ENCODE peak calls at places on chromosome 13, in four cellular contexts. E is type B pancreatic cell, T is GM23338, B is fibroblast of mammary gland. P is an unnamed sample.

GRCh38 chr13:50389726-50390125 is 374.5 kb downstream of the KCNRG start:
- DNase-seq in T (no peak), B (no peak), E (no peak), P (no peak)

GRCh38 chr13:52711277-52711676 is 28.3 kb downstream of the CNMD start:
- DNase-seq in E (no peak), T (peak), B (no peak), P (no peak)

GRCh38 chr13:100855151-100855550 is 180.6 kb upstream of the TMTC4 start:
- DNase-seq in T (no peak), E (no peak), B (no peak), P (no peak)

GRCh38 chr13:70568571-70568970 is 460.3 kb upstream of the KLHL1 start:
- DNase-seq in T (peak), B (peak), E (no peak), P (no peak)

GRCh38 chr13:108200781-108201398 is 14.4 kb downstream of the LIG4 start:
- DNase-seq in E (no peak), B (peak), T (no peak), P (no peak)

GRCh38 chr13:24225062-24225461 is 64.5 kb downstream of the SPATA13 start:
- DNase-seq in B (no peak), E (no peak), T (no peak), P (no peak)

GRCh38 chr13:37226966-37227365 is 121.5 kb upstream of the CSNK1A1L start:
- DNase-seq in E (no peak), B (peak), T (no peak), P (no peak)

GRCh38 chr13:48559638-48560320 is 26.9 kb upstream of the RCBTB2 start:
- DNase-seq in B (peak), T (no peak), E (no peak), P (no peak)

GRCh38 chr13:27007166-27007565 is 164.4 kb downstream of the USP12 start:
- DNase-seq in E (no peak), B (no peak), T (peak), P (peak)

GRCh38 chr13:43445651-43446050 is 341.1 kb downstream of the ENOX1 start:
- DNase-seq in B (no peak), E (no peak), T (no peak), P (no peak)

GRCh38 chr13:40589285-40590109 is 76.9 kb downstream of the FOXO1 start:
- DNase-seq in T (no peak), E (no peak), B (peak), P (no peak)

GRCh38 chr13:28529836-28530235 is 34.9 kb upstream of the FLT1 start:
- DNase-seq in T (no peak), B (peak), E (no peak), P (no peak)

GRCh38 chr13:40187324-40187795 is 479.1 kb downstream of the FOXO1 start:
- DNase-seq in T (peak), E (no peak), B (no peak), P (no peak)

GRCh38 chr13:71770710-71771109 is 96.3 kb downstream of the DACH1 start:
- DNase-seq in E (no peak), T (no peak), B (no peak), P (no peak)

GRCh38 chr13:104571161-104571889 is 1505.1 kb upstream of the SLC10A2 start:
- DNase-seq in B (peak), E (no peak), T (peak), P (peak)

GRCh38 chr13:113458218-113459065 is 5.2 kb upstream of the ADPRHL1 start:
- DNase-seq in E (no peak), B (peak), T (peak), P (peak)
- TF ChIP-seq CTCF in E (peak), B (peak), T (peak), P (peak)

DNA sequence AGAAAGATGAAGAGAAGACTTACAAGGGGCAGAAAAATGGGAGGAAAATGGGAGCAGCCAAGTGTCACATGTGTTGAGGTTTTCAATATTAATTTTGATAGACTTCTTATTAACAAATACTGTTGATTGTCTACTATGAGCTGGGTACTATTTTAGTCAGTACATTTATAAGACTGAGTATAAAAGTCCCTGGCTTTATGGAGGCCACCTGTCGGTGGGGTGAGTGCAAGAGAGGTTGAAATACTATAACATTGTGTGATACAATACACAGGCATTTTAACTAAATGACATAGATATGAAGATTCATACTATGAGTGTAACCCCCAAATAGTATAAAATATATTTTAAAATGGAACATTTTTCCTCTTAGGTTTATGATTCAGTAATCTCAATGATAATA is 29.9 kb downstream of the SLC10A2 start:
- DNase-seq in B (no peak), E (no peak), T (no peak), P (no peak)
- TF ChIP-seq CTCF in B (no peak), E (no peak), T (no peak), P (no peak)

DNA sequence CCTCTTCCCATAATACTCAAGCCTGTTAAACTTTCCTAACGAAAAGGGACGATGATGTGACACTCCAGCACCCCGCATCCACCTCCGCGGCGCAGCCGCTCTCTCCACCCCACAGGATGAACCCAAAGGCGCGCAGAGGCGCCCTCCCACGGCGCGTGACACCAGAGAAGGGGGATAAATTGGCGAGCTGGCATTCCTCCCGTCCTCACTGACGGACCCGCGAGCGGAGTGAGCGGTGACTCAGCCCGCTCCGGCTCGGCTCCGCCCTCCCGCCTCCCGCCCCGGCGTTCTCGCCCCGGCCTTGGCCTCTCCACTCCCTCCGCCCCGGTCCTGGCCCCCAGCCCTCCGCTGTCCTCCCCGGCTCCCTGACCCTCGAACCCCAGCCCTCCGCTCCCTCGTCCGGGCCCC is 590 bp downstream of the TUBGCP3 start:
- DNase-seq in T (peak), B (peak), E (peak), P (peak)
- TF ChIP-seq CTCF in T (no peak), B (no peak), E (no peak), P (no peak)

GRCh38 chr13:31172535-31172934 is 10.8 kb upstream of the HSPH1 start:
- DNase-seq in E (no peak), T (no peak), B (peak), P (no peak)

GRCh38 chr13:31179241-31179640 is 17.5 kb upstream of the HSPH1 start:
- DNase-seq in E (no peak), T (no peak), B (no peak), P (no peak)

GRCh38 chr13:31179754-31180153 is 18.1 kb upstream of the HSPH1 start:
- DNase-seq in E (no peak), T (no peak), B (no peak), P (no peak)

GRCh38 chr13:31174018-31174417 is 12.3 kb upstream of the HSPH1 start:
- DNase-seq in T (no peak), B (peak), E (no peak), P (no peak)

GRCh38 chr13:31175847-31176536 is 14.3 kb upstream of the HSPH1 start:
- DNase-seq in E (no peak), B (peak), T (no peak), P (no peak)
- TF ChIP-seq CTCF in E (no peak), B (no peak), T (no peak), P (no peak)

GRCh38 chr13:97640236-97640635 is 206.3 kb downstream of the RAP2A start:
- DNase-seq in E (no peak), B (no peak), T (no peak), P (no peak)
- TF ChIP-seq CTCF in E (no peak), B (no peak), T (no peak), P (no peak)

GRCh38 chr13:110944121-110944967 is 29.5 kb upstream of the ANKRD10 start:
- DNase-seq in B (peak), E (no peak), T (peak), P (no peak)
- TF ChIP-seq CTCF in B (peak), E (peak), T (peak), P (peak)

GRCh38 chr13:75687145-75687763 is 51.1 kb downstream of the LMO7 start:
- DNase-seq in B (peak), E (no peak), T (peak), P (no peak)
- TF ChIP-seq CTCF in B (peak), E (peak), T (peak), P (peak)

DNA sequence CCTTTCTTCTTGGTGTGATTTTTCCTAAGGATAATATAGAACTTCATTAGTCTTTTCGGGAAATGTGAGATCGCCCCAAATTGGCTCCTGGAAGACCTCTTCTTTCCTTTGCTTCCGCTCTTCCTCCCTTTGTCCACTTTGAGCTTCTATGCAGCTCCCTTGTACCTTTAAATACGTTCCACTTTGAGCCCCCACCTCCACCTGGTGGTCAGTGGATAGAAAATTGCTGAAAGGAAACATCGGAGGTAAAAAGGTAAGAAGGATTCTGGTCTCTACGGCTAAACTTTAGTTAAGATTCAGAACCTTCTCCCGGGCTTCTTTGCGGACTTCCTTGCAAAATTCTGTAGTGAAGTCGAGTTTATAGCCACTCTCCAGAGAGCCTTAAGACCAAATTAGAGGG is 55.0 kb upstream of the TM9SF2 start:
- DNase-seq in E (no peak), T (peak), B (no peak), P (no peak)
- TF ChIP-seq CTCF in E (peak), T (peak), B (no peak), P (no peak)

P was measured in osteocyte.